ENCODE peak calls at places on chromosomes 12 and 14, in eight cellular contexts. One of them, this sample, is unnamed.

GRCh38 chr12:90999518-90999917 is 5.3 kb downstream of the EPYC start:
- DNase-seq in HEK293T: no peak
- DNase-seq in COR-L47: no peak
- DNase-seq in neural progenitor cell: no peak
- DNase-seq in stimulated activated CD4-positive, alpha-beta T cell treated with anti-CD3 and anti-CD28 coated beads, TNF-alpha, amount 100 ng/mL, for 1 hour: no peak
- DNase-seq in NCI-H460: no peak
- DNase-seq in GF-D8: no peak
- DNase-seq in cardiac muscle cell: no peak
- DNase-seq in this sample: no peak

GRCh38 chr14:100219126-100219785 is 19.7 kb upstream of the YY1 start:
- DNase-seq in HEK293T: no peak
- DNase-seq in COR-L47: no peak
- DNase-seq in neural progenitor cell: no peak
- DNase-seq in stimulated activated CD4-positive, alpha-beta T cell treated with anti-CD3 and anti-CD28 coated beads, TNF-alpha, amount 100 ng/mL, for 1 hour: no peak
- DNase-seq in NCI-H460: no peak
- DNase-seq in GF-D8: no peak
- DNase-seq in cardiac muscle cell: no peak
- DNase-seq in this sample: no peak

GRCh38 chr14:64766430-64767151 is 62.4 kb downstream of the PLEKHG3 start:
- DNase-seq in HEK293T: no peak
- DNase-seq in COR-L47: no peak
- DNase-seq in neural progenitor cell: peak
- DNase-seq in stimulated activated CD4-positive, alpha-beta T cell treated with anti-CD3 and anti-CD28 coated beads, TNF-alpha, amount 100 ng/mL, for 1 hour: no peak
- DNase-seq in NCI-H460: no peak
- DNase-seq in GF-D8: no peak
- DNase-seq in cardiac muscle cell: no peak
- DNase-seq in this sample: peak

GRCh38 chr12:117042171-117042809 is 56.9 kb downstream of the TESC start:
- DNase-seq in HEK293T: no peak
- DNase-seq in COR-L47: no peak
- DNase-seq in neural progenitor cell: no peak
- DNase-seq in stimulated activated CD4-positive, alpha-beta T cell treated with anti-CD3 and anti-CD28 coated beads, TNF-alpha, amount 100 ng/mL, for 1 hour: no peak
- DNase-seq in NCI-H460: no peak
- DNase-seq in GF-D8: no peak
- DNase-seq in cardiac muscle cell: peak
- DNase-seq in this sample: no peak

GRCh38 chr14:24177928-24178327 is 6.0 kb downstream of the REC8 start:
- DNase-seq in HEK293T: no peak
- DNase-seq in COR-L47: no peak
- DNase-seq in neural progenitor cell: no peak
- DNase-seq in stimulated activated CD4-positive, alpha-beta T cell treated with anti-CD3 and anti-CD28 coated beads, TNF-alpha, amount 100 ng/mL, for 1 hour: no peak
- DNase-seq in NCI-H460: no peak
- DNase-seq in GF-D8: no peak
- DNase-seq in cardiac muscle cell: no peak
- DNase-seq in this sample: no peak

GRCh38 chr14:75877292-75877691 is 104.5 kb downstream of the TGFB3 start:
- DNase-seq in HEK293T: no peak
- DNase-seq in COR-L47: no peak
- DNase-seq in neural progenitor cell: no peak
- DNase-seq in stimulated activated CD4-positive, alpha-beta T cell treated with anti-CD3 and anti-CD28 coated beads, TNF-alpha, amount 100 ng/mL, for 1 hour: no peak
- DNase-seq in NCI-H460: no peak
- DNase-seq in GF-D8: no peak
- DNase-seq in cardiac muscle cell: no peak
- DNase-seq in this sample: no peak

GRCh38 chr12:89349814-89350213 is 2.5 kb downstream of the DUSP6 start:
- DNase-seq in HEK293T: no peak
- DNase-seq in COR-L47: no peak
- DNase-seq in neural progenitor cell: peak
- DNase-seq in stimulated activated CD4-positive, alpha-beta T cell treated with anti-CD3 and anti-CD28 coated beads, TNF-alpha, amount 100 ng/mL, for 1 hour: no peak
- DNase-seq in NCI-H460: no peak
- DNase-seq in GF-D8: peak
- DNase-seq in cardiac muscle cell: no peak
- DNase-seq in this sample: peak

GRCh38 chr14:24246765-24247212 is 4.4 kb upstream of the TINF2 start:
- DNase-seq in HEK293T: no peak
- DNase-seq in COR-L47: no peak
- DNase-seq in neural progenitor cell: no peak
- DNase-seq in stimulated activated CD4-positive, alpha-beta T cell treated with anti-CD3 and anti-CD28 coated beads, TNF-alpha, amount 100 ng/mL, for 1 hour: no peak
- DNase-seq in NCI-H460: no peak
- DNase-seq in GF-D8: no peak
- DNase-seq in cardiac muscle cell: no peak
- DNase-seq in this sample: no peak

GRCh38 chr14:86640288-86640687 is 1110.3 kb downstream of the FLRT2 start:
- DNase-seq in HEK293T: no peak
- DNase-seq in COR-L47: no peak
- DNase-seq in neural progenitor cell: peak
- DNase-seq in stimulated activated CD4-positive, alpha-beta T cell treated with anti-CD3 and anti-CD28 coated beads, TNF-alpha, amount 100 ng/mL, for 1 hour: no peak
- DNase-seq in NCI-H460: no peak
- DNase-seq in GF-D8: no peak
- DNase-seq in cardiac muscle cell: no peak
- DNase-seq in this sample: no peak

GRCh38 chr14:66043921-66044320 is 442.2 kb upstream of the CCDC196 start:
- DNase-seq in HEK293T: no peak
- DNase-seq in COR-L47: no peak
- DNase-seq in neural progenitor cell: no peak
- DNase-seq in stimulated activated CD4-positive, alpha-beta T cell treated with anti-CD3 and anti-CD28 coated beads, TNF-alpha, amount 100 ng/mL, for 1 hour: no peak
- DNase-seq in NCI-H460: no peak
- DNase-seq in GF-D8: no peak
- DNase-seq in cardiac muscle cell: no peak
- DNase-seq in this sample: no peak